ENCODE peak calls at places on chromosomes 4 and X, in six cellular contexts. F, R, Y, H, W and K are unnamed samples.

GRCh38 chr4:55868691-55869090 is 15.2 kb downstream of the EXOC1 start:
- DNase-seq in F (no peak), R (no peak), Y (no peak), H (no peak), W (no peak), K (no peak)

GRCh38 chrX:23511783-23512182 is 155.5 kb upstream of the PRDX4 start:
- DNase-seq in F (no peak), R (peak), Y (no peak), H (no peak), W (no peak), K (no peak)

GRCh38 chrX:29145316-29145715 is 558.1 kb downstream of the IL1RAPL1 start:
- DNase-seq in F (no peak), R (no peak), Y (no peak), H (no peak), W (no peak), K (no peak)

GRCh38 chrX:32788936-32789335 is 422.4 kb downstream of the DMD start:
- DNase-seq in F (no peak), R (no peak), Y (no peak), H (no peak), W (no peak), K (no peak)

GRCh38 chrX:1416965-1417760 is 25.2 kb upstream of the SLC25A6 start:
- DNase-seq in F (no peak), R (no peak), Y (no peak), H (no peak), W (no peak), K (no peak)

GRCh38 chr4:7295917-7296660 is 103.8 kb downstream of the SORCS2 start:
- DNase-seq in F (no peak), R (peak), Y (no peak), H (peak), W (no peak), K (peak)

GRCh38 chr4:114077610-114078009 is 98.2 kb upstream of the ARSJ start:
- DNase-seq in F (no peak), R (no peak), Y (no peak), H (no peak), W (no peak), K (no peak)

GRCh38 chr4:44861756-44862155 is 135.4 kb upstream of the GNPDA2 start:
- DNase-seq in F (no peak), R (no peak), Y (no peak), H (no peak), W (no peak), K (no peak)

GRCh38 chrX:112147206-112147605 is 64.6 kb upstream of the TRPC5 start:
- DNase-seq in F (no peak), R (peak), Y (no peak), H (peak), W (no peak), K (no peak)

GRCh38 chr4:118849867-118850812 is 14.2 kb upstream of the SEC24D start:
- DNase-seq in F (no peak), R (no peak), Y (no peak), H (no peak), W (no peak), K (no peak)

GRCh38 chr4:53633608-53634007 is 42.3 kb upstream of the LNX1 start:
- DNase-seq in F (no peak), R (no peak), Y (no peak), H (no peak), W (no peak), K (no peak)

GRCh38 chr4:19164334-19164733 is 1087.4 kb upstream of the SLIT2 start:
- DNase-seq in F (no peak), R (no peak), Y (no peak), H (no peak), W (no peak), K (no peak)

GRCh38 chr4:19167321-19167720 is 1084.4 kb upstream of the SLIT2 start:
- DNase-seq in F (no peak), R (no peak), Y (no peak), H (no peak), W (no peak), K (no peak)
- TF ChIP-seq TAF1 in F (no peak), R (no peak), Y (no peak), H (no peak), W (no peak), K (no peak)

GRCh38 chrX:22110729-22111494 is 78.8 kb downstream of the PHEX start:
- DNase-seq in F (no peak), R (no peak), Y (no peak), H (no peak), W (no peak), K (no peak)

GRCh38 chrX:22118161-22118830 is 86.2 kb downstream of the PHEX start:
- DNase-seq in F (no peak), R (no peak), Y (no peak), H (no peak), W (no peak), K (no peak)

GRCh38 chrX:22121161-22121560 is 89.0 kb downstream of the PHEX start:
- DNase-seq in F (no peak), R (no peak), Y (no peak), H (no peak), W (no peak), K (no peak)

GRCh38 chrX:22122510-22122909 is 90.4 kb downstream of the PHEX start:
- DNase-seq in F (no peak), R (no peak), Y (no peak), H (no peak), W (no peak), K (no peak)

GRCh38 chrX:22116585-22117546 is 84.7 kb downstream of the PHEX start:
- DNase-seq in F (no peak), R (no peak), Y (no peak), H (no peak), W (no peak), K (no peak)
- TF ChIP-seq TAF1 in F (no peak), R (no peak), Y (no peak), H (no peak), W (no peak), K (no peak)

DNA sequence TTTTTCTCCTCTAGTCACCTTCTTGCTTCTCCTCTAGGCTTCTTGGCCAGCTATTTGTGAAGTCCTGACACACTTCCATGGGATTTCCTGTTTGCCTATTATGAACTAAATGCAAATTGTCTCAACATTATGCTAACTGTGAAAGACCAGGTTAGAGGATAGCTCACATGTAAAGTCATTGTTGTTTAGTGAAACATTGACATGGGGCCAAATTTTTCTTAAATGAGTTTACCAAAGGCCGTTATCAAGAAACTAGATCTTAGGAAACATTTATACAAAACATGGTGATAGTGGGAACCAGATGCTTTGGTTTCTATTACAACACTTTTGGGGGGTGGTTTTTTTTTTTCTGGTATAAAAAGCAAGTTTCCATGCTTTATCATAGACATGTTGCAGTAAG is 466.8 kb upstream of the FAM241A start:
- DNase-seq in F (no peak), R (no peak), Y (no peak), H (no peak), W (no peak), K (no peak)
- TF ChIP-seq TAF1 in F (no peak), R (no peak), Y (no peak), H (no peak), W (no peak), K (no peak)

DNA sequence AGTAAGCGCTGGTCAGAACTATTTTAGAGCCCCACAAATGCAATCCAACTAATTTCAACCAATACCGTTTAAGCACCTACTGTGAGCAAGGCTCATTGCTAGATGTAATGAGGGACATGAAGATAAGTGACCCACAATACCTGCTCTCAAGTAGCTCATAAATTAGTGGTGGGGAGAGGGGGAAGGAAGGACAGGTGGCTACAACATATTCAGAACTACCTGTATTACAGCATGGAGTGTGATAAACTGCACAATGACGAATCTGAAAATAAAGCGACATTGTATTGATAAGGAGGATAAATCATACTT is 311.6 kb upstream of the DIAPH2 start:
- DNase-seq in F (no peak), R (no peak), Y (no peak), H (no peak), W (no peak), K (no peak)
- TF ChIP-seq TAF1 in F (no peak), R (no peak), Y (no peak), H (no peak), W (no peak), K (no peak)

GRCh38 chr4:176927117-176927516 is 134.4 kb upstream of the VEGFC start:
- DNase-seq in F (no peak), R (no peak), Y (no peak), H (no peak), W (no peak), K (no peak)
- TF ChIP-seq TAF1 in F (no peak), R (no peak), Y (no peak), H (no peak), W (no peak), K (no peak)

GRCh38 chr4:184408711-184409081 is 65.7 kb downstream of the IRF2 start:
- DNase-seq in F (no peak), R (no peak), Y (no peak), H (no peak), W (no peak), K (no peak)
- TF ChIP-seq TAF1 in F (no peak), R (no peak), Y (no peak), H (no peak), W (no peak), K (no peak)

DNA sequence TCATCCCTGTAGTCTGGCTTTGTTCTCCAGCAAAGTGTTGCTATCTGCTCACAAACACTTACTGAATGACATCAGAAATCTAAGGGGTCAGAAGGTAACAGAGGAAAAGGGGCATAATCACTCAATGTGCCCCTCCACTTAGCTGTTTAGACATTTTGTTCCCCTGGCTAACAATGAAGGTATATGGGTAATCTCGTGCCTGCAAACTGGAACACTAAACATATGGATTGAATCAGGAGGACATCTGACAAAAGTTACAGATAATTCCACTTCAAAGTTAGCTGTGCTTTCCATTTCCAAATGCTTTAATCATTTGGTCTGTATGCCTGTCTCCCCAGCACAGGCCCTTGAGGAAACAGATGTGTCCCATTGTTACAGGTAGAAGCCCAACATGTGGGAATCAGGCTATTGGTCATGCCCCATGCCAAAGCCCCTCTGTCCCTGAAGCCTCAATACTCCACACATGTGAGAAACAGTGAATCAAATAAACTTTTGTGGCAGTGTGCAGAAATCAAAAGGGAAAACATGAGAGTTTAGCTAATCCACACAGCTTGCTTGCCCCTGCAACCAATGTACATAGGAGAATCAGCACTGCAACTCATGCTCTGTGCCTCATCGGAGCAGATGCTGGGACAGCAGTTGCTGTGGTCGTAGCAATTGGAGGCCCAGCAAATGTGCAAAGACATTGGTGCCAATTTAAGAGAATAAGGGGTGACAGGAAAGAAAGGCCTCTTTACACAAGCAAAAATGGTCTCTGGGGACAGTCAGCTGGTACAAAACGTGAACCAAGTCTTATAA is 111.7 kb downstream of the RNF150 start:
- DNase-seq in F (no peak), R (no peak), Y (no peak), H (no peak), W (no peak), K (no peak)
- TF ChIP-seq TAF1 in F (no peak), R (no peak), Y (no peak), H (no peak), W (no peak), K (no peak)

GRCh38 chrX:136880003-136880451 is 498 bp downstream of the RBMX start:
- DNase-seq in F (no peak), R (peak), Y (no peak), H (peak), W (no peak), K (no peak)
- TF ChIP-seq TAF1 in F (no peak), R (no peak), Y (no peak), H (no peak), W (no peak), K (no peak)

GRCh38 chr4:75497133-75497532 is 17.1 kb downstream of the RCHY1 start:
- DNase-seq in F (no peak), R (no peak), Y (no peak), H (no peak), W (no peak), K (no peak)
- TF ChIP-seq TAF1 in F (no peak), R (no peak), Y (no peak), H (no peak), W (no peak), K (no peak)

GRCh38 chrX:155893513-155893912 is 12.4 kb downstream of the VAMP7 start:
- DNase-seq in F (no peak), R (no peak), Y (no peak), H (no peak), W (no peak), K (no peak)
- TF ChIP-seq TAF1 in F (no peak), R (no peak), Y (no peak), H (no peak), W (no peak), K (no peak)